ENCODE peak calls at places on chromosomes 1 and 21, in nine cellular contexts. G is Peyer's patch, Z is IMR-90, J is suprapubic skin, N is prostate gland, C is right lobe of liver, T is uterus, I is sigmoid colon, S is stomach. W is an unnamed sample. For H3K36me3, the result is how much of the 10 kb centered on the place peaks cover.

GRCh38 chr1:43073490-43074230 is 98.4 kb downstream of the EBNA1BP2 start:
- DNase-seq in G (peak), Z (peak), J (no peak), N (peak), C (peak), T (peak), I (peak), S (peak), W (peak)

GRCh38 chr1:239126881-239127280 is 259.5 kb upstream of the CHRM3 start:
- DNase-seq in G (no peak), Z (no peak), J (no peak), N (no peak), C (no peak), T (no peak), I (no peak), S (no peak), W (no peak)

GRCh38 chr1:179083031-179083345 is 1.1 kb downstream of the TOR3A start:
- DNase-seq in G (no peak), Z (peak), J (no peak), N (no peak), C (no peak), T (no peak), I (no peak), S (no peak), W (no peak)

GRCh38 chr1:232725303-232726047 is 79.7 kb upstream of the MAP10 start:
- DNase-seq in G (no peak), Z (no peak), J (no peak), N (no peak), C (no peak), T (no peak), I (no peak), S (no peak), W (no peak)

GRCh38 chr1:67060811-67061218 is 6.9 kb upstream of the SLC35D1 start:
- DNase-seq in G (no peak), Z (peak), J (no peak), N (no peak), C (no peak), T (no peak), I (no peak), S (no peak), W (no peak)

GRCh38 chr21:36472377-36472776 is 7.5 kb downstream of the CLDN14 start:
- DNase-seq in G (no peak), Z (no peak), J (no peak), N (no peak), C (no peak), T (no peak), I (no peak), S (no peak), W (no peak)

GRCh38 chr1:103110701-103111100 is 2.4 kb upstream of the COL11A1 start:
- DNase-seq in G (no peak), Z (no peak), J (no peak), N (no peak), C (no peak), T (no peak), I (no peak), S (no peak), W (no peak)

GRCh38 chr1:94552071-94552586 is 10.6 kb upstream of the F3 start:
- DNase-seq in G (no peak), Z (peak), J (no peak), N (no peak), C (no peak), T (no peak), I (no peak), S (no peak), W (peak)

GRCh38 chr1:231871878-231872277 is 245.3 kb downstream of the DISC1 start:
- DNase-seq in G (no peak), Z (no peak), J (no peak), N (no peak), C (no peak), T (no peak), I (no peak), S (no peak), W (no peak)

GRCh38 chr1:70090875-70091274 is 114.5 kb downstream of the LRRC40 start:
- DNase-seq in G (no peak), Z (peak), J (no peak), N (no peak), C (no peak), T (no peak), I (no peak), S (no peak), W (no peak)

GRCh38 chr1:22142315-22143064 is 407 bp downstream of the WNT4 start:
- DNase-seq in G (no peak), Z (no peak), J (no peak), N (peak), C (no peak), T (peak), I (no peak), S (peak), W (no peak)

GRCh38 chr1:58816747-58817221 is 32.9 kb upstream of the JUN start:
- DNase-seq in G (no peak), Z (peak), J (no peak), N (no peak), C (no peak), T (no peak), I (no peak), S (no peak), W (no peak)

GRCh38 chr1:88973520-88974137 is 18.8 kb downstream of the KYAT3 start:
- DNase-seq in G (no peak), Z (peak), J (no peak), N (no peak), C (no peak), T (no peak), I (no peak), S (no peak), W (no peak)

GRCh38 chr21:36909901-36910561 is 56.4 kb downstream of the HLCS start:
- DNase-seq in G (no peak), Z (peak), J (no peak), N (no peak), C (no peak), T (no peak), I (no peak), S (no peak), W (no peak)

GRCh38 chr1:244628719-244629299 is 24.1 kb upstream of the DESI2 start:
- DNase-seq in G (no peak), Z (peak), J (no peak), N (no peak), C (no peak), T (no peak), I (no peak), S (no peak), W (no peak)

GRCh38 chr1:162856260-162856659 is 4.7 kb downstream of the CCDC190 start:
- DNase-seq in G (no peak), Z (peak), J (no peak), N (no peak), C (no peak), T (no peak), I (no peak), S (no peak), W (no peak)

GRCh38 chr1:19113362-19114092 is 96.5 kb downstream of the UBR4 start:
- DNase-seq in G (peak), Z (peak), J (no peak), N (no peak), C (no peak), T (peak), I (no peak), S (no peak), W (peak)

GRCh38 chr21:26833460-26833939 is 11.7 kb downstream of the ADAMTS1 start:
- DNase-seq in G (no peak), Z (no peak), J (no peak), N (no peak), C (no peak), T (no peak), I (no peak), S (no peak), W (no peak)

GRCh38 chr1:76247261-76247852 is 172.8 kb downstream of the ST6GALNAC3 start:
- DNase-seq in G (no peak), Z (no peak), J (no peak), N (no peak), C (no peak), T (no peak), I (no peak), S (no peak), W (no peak)

GRCh38 chr1:59290173-59290954 is 6.5 kb upstream of the FGGY start:
- DNase-seq in G (peak), Z (peak), J (no peak), N (no peak), C (peak), T (no peak), I (no peak), S (peak), W (no peak)

GRCh38 chr21:44653656-44654575 is 543 bp downstream of the KRTAP12-4 start:
- DNase-seq in G (peak), Z (no peak), J (no peak), N (no peak), C (no peak), T (no peak), I (no peak), S (no peak), W (no peak)

GRCh38 chr1:56576880-56577858 is 2.2 kb downstream of the PLPP3 start:
- DNase-seq in G (no peak), Z (peak), J (no peak), N (no peak), C (no peak), T (no peak), I (no peak), S (no peak), W (peak)

GRCh38 chr1:46525253-46525983 is 26.0 kb downstream of the KNCN start:
- DNase-seq in G (no peak), Z (no peak), J (no peak), N (no peak), C (no peak), T (no peak), I (no peak), S (no peak), W (no peak)

GRCh38 chr1:146012703-146013565 is 8.6 kb downstream of the HJV start:
- DNase-seq in G (peak), Z (peak), J (no peak), N (peak), C (no peak), T (no peak), I (peak), S (peak), W (no peak)

GRCh38 chr1:53956308-53957168 is 10.4 kb downstream of the LRRC42 start:
- DNase-seq in G (no peak), Z (no peak), J (no peak), N (no peak), C (no peak), T (no peak), I (no peak), S (no peak), W (no peak)

GRCh38 chr1:39189592-39190041 is 14.9 kb upstream of the MACF1 start:
- DNase-seq in G (no peak), Z (peak), J (no peak), N (no peak), C (no peak), T (no peak), I (no peak), S (no peak), W (no peak)

GRCh38 chr1:41902125-41902524 is 16.6 kb downstream of the HIVEP3 start:
- DNase-seq in G (no peak), Z (peak), J (no peak), N (no peak), C (no peak), T (no peak), I (no peak), S (no peak), W (no peak)

GRCh38 chr1:230515451-230516145 is 89.5 kb upstream of the PGBD5 start:
- DNase-seq in G (no peak), Z (no peak), J (no peak), N (no peak), C (no peak), T (no peak), I (no peak), S (no peak), W (no peak)

GRCh38 chr1:67053535-67053784 is 488 bp downstream of the SLC35D1 start:
- DNase-seq in G (no peak), Z (no peak), J (peak), N (peak), C (peak), T (peak), I (peak), S (peak), W (peak)

GRCh38 chr1:149888160-149888998 is 11.0 kb upstream of the BOLA1 start:
- DNase-seq in G (peak), Z (peak), J (peak), N (peak), C (peak), T (peak), I (peak), S (peak), W (peak)

GRCh38 chr1:147800852-147801251 is 40.5 kb upstream of the GJA5 start:
- DNase-seq in G (no peak), Z (no peak), J (no peak), N (no peak), C (no peak), T (no peak), I (no peak), S (no peak), W (no peak)

GRCh38 chr21:45994086-45994661 is 12.6 kb downstream of the COL6A1 start:
- DNase-seq in G (peak), Z (no peak), J (peak), N (no peak), C (peak), T (peak), I (peak), S (peak), W (peak)

GRCh38 chr21:29332461-29333354 is 34.0 kb downstream of the BACH1 start:
- DNase-seq in G (no peak), Z (peak), J (no peak), N (no peak), C (no peak), T (no peak), I (no peak), S (no peak), W (no peak)

GRCh38 chr1:43789604-43790288 is 82.4 kb downstream of the ST3GAL3 start:
- DNase-seq in G (no peak), Z (no peak), J (no peak), N (no peak), C (no peak), T (no peak), I (no peak), S (no peak), W (no peak)

GRCh38 chr1:235601087-235601486 is 48.5 kb downstream of the GNG4 start:
- DNase-seq in G (peak), Z (no peak), J (no peak), N (no peak), C (no peak), T (no peak), I (no peak), S (peak), W (peak)

GRCh38 chr1:201331166-201331565 is 46.3 kb downstream of the TNNT2 start:
- DNase-seq in G (no peak), Z (no peak), J (no peak), N (no peak), C (no peak), T (no peak), I (peak), S (no peak), W (no peak)

GRCh38 chr1:54342764-54343687 is 63.2 kb downstream of the SSBP3 start:
- DNase-seq in G (no peak), Z (no peak), J (no peak), N (no peak), C (no peak), T (no peak), I (no peak), S (no peak), W (no peak)

GRCh38 chr1:182624582-182624981 is 20.4 kb upstream of the RGS16 start:
- DNase-seq in G (no peak), Z (no peak), J (no peak), N (no peak), C (no peak), T (no peak), I (no peak), S (no peak), W (no peak)

GRCh38 chr1:213327318-213327667 is 276.3 kb downstream of the RPS6KC1 start:
- DNase-seq in G (peak), Z (peak), J (no peak), N (no peak), C (peak), T (peak), I (no peak), S (no peak), W (peak)

DNA sequence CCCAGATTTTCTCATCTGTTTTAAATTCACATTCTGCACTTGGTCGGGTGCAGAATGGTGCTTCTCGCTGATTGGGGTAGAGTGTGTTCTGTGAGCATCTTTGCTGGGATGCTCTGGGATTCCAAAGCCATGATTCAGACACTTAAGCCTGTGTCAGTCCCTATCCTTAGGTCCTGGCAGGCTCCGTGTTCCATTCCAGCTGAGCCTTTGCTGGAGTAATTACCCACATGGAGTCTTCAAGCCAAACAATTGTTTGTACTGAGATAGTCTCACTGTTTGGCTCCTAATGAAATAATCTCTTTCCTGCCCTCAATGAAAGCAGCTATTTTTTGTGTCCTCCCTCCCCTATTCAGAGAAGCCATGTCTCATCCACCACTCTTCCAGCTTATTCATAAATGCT is 18.7 kb downstream of the SMAP2 start:
- DNase-seq in G (peak), Z (peak), J (no peak), N (no peak), C (no peak), T (no peak), I (no peak), S (peak), W (no peak)
- H3K4me3 ChIP-seq in G (no peak), Z (no peak), J (no peak), N (no peak), C (no peak), T (no peak), I (no peak), S (no peak), W (no peak)

GRCh38 chr1:224390517-224390916 is 33.8 kb downstream of the CNIH4 start:
- DNase-seq in G (no peak), Z (no peak), J (no peak), N (no peak), C (no peak), T (no peak), I (no peak), S (no peak), W (no peak)

GRCh38 chr1:224381880-224382548 is 25.3 kb downstream of the CNIH4 start:
- DNase-seq in G (no peak), Z (no peak), J (no peak), N (no peak), C (no peak), T (no peak), I (no peak), S (no peak), W (no peak)

GRCh38 chr1:224387943-224388342 is 31.3 kb downstream of the CNIH4 start:
- DNase-seq in G (no peak), Z (no peak), J (no peak), N (no peak), C (no peak), T (no peak), I (no peak), S (no peak), W (no peak)

GRCh38 chr1:224392411-224393249 is 36.0 kb downstream of the CNIH4 start:
- DNase-seq in G (no peak), Z (peak), J (no peak), N (no peak), C (no peak), T (no peak), I (no peak), S (no peak), W (no peak)

DNA sequence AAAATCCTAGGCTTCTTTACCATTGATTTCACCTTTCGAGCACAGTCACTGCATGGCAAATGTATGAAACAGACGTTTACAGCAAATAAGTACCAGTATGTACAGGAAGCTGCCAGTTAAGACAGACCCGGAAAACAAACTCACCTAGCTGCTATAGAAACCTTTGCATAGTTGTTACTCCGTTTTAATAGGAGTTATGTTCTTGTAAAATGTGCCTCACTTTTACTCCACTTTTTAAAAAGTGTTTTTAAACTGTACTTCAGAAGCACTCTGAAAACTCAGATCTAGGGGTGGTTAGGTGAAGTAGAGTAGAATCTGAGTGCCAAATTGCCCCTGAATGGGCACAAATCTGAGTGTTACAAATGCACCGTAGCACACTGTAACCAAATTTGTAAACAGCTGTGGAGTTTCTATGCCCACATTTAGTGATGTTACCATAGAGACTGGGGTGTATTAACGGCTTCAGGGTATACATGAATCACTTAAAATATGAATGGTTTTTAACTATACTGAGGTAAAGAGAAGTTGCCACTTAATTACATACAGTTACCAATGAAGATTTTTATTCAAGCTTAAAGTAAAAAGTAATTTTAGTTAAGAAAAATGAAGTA is 30.7 kb downstream of the CNIH4 start:
- DNase-seq in G (no peak), Z (no peak), J (no peak), N (no peak), C (no peak), T (no peak), I (no peak), S (no peak), W (no peak)
- H3K36me3 ChIP-seq in G (under half), Z (under half), J (under half), N (under half), C (under half), T (under half), I (under half), S (half or more), W (under half)

DNA sequence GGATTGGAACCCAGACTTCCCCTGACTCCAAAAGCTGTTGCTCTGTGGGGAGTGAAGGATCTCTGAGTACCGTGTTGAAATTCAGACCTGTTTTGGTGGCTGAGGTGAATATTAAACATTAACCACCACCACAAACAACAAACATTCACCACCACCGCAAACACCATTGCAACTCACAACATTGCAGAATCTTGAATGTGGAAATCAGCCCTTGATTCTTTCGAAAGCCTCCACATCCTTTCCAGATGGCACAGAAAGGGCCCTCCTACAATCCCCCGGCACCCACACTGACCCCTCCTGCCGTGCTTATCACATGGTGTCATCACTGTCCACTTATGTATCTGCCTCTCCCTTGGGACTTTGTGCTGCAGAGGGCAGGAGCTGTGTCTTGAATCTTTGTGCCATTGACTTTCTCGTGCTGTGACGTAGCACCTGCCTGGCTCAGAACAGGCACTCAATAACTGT is 1.4 kb downstream of the CDA start:
- DNase-seq in G (peak), Z (peak), J (no peak), N (no peak), C (peak), T (peak), I (peak), S (no peak), W (no peak)
- TF ChIP-seq POLR2A in G (peak), Z (no peak), J (no peak), N (no peak), C (peak), T (no peak), I (no peak), S (no peak), W (no peak)

DNA sequence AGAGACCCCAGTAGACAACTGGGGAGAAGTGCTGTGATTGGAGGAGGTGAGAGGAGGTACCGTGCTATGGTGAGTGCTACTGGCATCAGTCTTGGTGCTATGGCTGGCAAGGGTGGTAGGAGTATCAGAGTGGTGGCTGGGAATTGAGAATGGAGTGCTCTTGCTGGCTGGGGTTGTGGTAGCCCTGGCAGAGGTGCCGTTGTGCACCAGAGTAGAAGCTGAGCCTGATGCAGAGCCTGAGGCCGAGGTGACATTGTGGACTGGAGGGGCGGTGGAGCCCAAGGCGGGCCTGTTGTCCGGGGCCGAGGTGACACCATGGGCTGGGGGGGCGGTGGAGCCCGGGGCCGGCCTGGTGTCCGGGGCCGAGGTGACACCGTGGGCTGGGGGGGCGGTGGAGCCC is 14.6 kb downstream of the TRIM46 start:
- DNase-seq in G (no peak), Z (no peak), J (no peak), N (no peak), C (no peak), T (no peak), I (peak), S (no peak), W (no peak)
- H3K4me3 ChIP-seq in G (no peak), Z (no peak), J (no peak), N (no peak), C (no peak), T (no peak), I (no peak), S (peak), W (no peak)

W was measured in testis.